ENCODE peak calls at places on chromosome 17, in five cellular contexts. D is non-pigmented ciliary epithelial cell; Y is stimulated activated CD8-positive, alpha-beta memory T cell treated with anti-CD3 and anti-CD28 coated beads, Interleukin-4, amount 100 ng/mL, for 1 hour; C is ureter; N is stromal cell of bone marrow. H is an unnamed sample.
A peak's percentile ranks its signal among the peaks of the same experiment; 100 is the strongest.

GRCh38 chr17:73720187-73720834 is 76.1 kb upstream of the SDK2 start:
- DNase-seq in D (no peak), Y (no peak), C (no peak), N (no peak), H (no peak)

GRCh38 chr17:35373532-35373983 is at the start of gene SLFN11:
- DNase-seq in D (peak; percentile 28), Y (peak; percentile 68), C (peak; percentile 86), N (peak; percentile 92), H (peak; percentile 86)

GRCh38 chr17:30225112-30225511 is 10.4 kb downstream of the SLC6A4 start:
- DNase-seq in D (no peak), Y (no peak), C (no peak), N (no peak), H (no peak)

GRCh38 chr17:42248351-42249179 is 27.6 kb downstream of the STAT5B start:
- DNase-seq in D (no peak), Y (peak; percentile 53), C (peak; percentile 85), N (peak; percentile 81), H (peak; percentile 79)

GRCh38 chr17:43879723-43880419 is 27.5 kb downstream of the MPP2 start:
- DNase-seq in D (no peak), Y (no peak), C (no peak), N (no peak), H (no peak)

GRCh38 chr17:34076743-34077631 is 178.1 kb upstream of the CCL2 start:
- DNase-seq in D (no peak), Y (no peak), C (no peak), N (no peak), H (no peak)

GRCh38 chr17:54944796-54945195 is 23.7 kb downstream of the COX11 start:
- DNase-seq in D (no peak), Y (no peak), C (no peak), N (no peak), H (no peak)

GRCh38 chr17:38509772-38510423 is 81.6 kb downstream of the ARHGAP23 start:
- DNase-seq in D (no peak), Y (no peak), C (no peak), N (no peak), H (no peak)

GRCh38 chr17:56982312-56982711 is 4.4 kb downstream of the SCPEP1 start:
- DNase-seq in D (no peak), Y (no peak), C (peak; percentile 78), N (no peak), H (no peak)

GRCh38 chr17:45131616-45132301 is 556 bp downstream of the PLCD3 start:
- DNase-seq in D (no peak), Y (no peak), C (peak; percentile 65), N (no peak), H (peak; percentile 65)

GRCh38 chr17:1434150-1434549 is 21.9 kb downstream of the CRK start:
- DNase-seq in D (no peak), Y (no peak), C (no peak), N (no peak), H (no peak)

GRCh38 chr17:83077411-83077810 is 2.0 kb upstream of the METRNL start:
- DNase-seq in D (no peak), Y (no peak), C (no peak), N (no peak), H (no peak)

GRCh38 chr17:70053241-70054234 is 21.5 kb upstream of the KCNJ16 start:
- DNase-seq in D (no peak), Y (no peak), C (no peak), N (no peak), H (no peak)

GRCh38 chr17:19703776-19704371 is 12.5 kb downstream of the SLC47A2 start:
- DNase-seq in D (no peak), Y (no peak), C (peak; percentile 37), N (no peak), H (no peak)

GRCh38 chr17:14805348-14805747 is 459.8 kb downstream of the PMP22 start:
- DNase-seq in D (no peak), Y (no peak), C (no peak), N (no peak), H (no peak)

GRCh38 chr17:28661635-28662526 is at the start of the genes SDF2 and SUPT6H:
- DNase-seq in D (no peak), Y (peak; percentile 89), C (peak; percentile 92), N (peak; percentile 78), H (peak; percentile 97)

GRCh38 chr17:43645765-43646481 is 15.8 kb downstream of the MEOX1 start:
- DNase-seq in D (no peak), Y (no peak), C (peak; percentile 72), N (peak; percentile 31), H (no peak)

GRCh38 chr17:38693700-38694329 is 11.3 kb upstream of the MLLT6 start:
- DNase-seq in D (no peak), Y (no peak), C (peak; percentile 90), N (peak; percentile 72), H (no peak)

GRCh38 chr17:56601613-56602012 is 8.1 kb downstream of the NOG start:
- DNase-seq in D (no peak), Y (no peak), C (no peak), N (no peak), H (no peak)